ENCODE peak calls at places on chromosome 22, in seven cellular contexts. X, N, H, G, A, F and D are unnamed samples.

GRCh38 chr22:25318081-25318823 is 98.8 kb downstream of the CRYBB2 start:
- DNase-seq in X (no peak), N (no peak), H (no peak), G (no peak), A (no peak), F (no peak), D (no peak)

GRCh38 chr22:26906464-26906863 is 249.1 kb downstream of the MIAT start:
- DNase-seq in X (no peak), N (no peak), H (no peak), G (no peak), A (no peak), F (no peak), D (no peak)

GRCh38 chr22:40040927-40041326 is 46.2 kb downstream of the FAM83F start:
- DNase-seq in X (peak), N (no peak), H (no peak), G (no peak), A (no peak), F (no peak), D (no peak)

GRCh38 chr22:17862646-17863181 is 88.4 kb upstream of the BID start:
- DNase-seq in X (no peak), N (no peak), H (no peak), G (no peak), A (no peak), F (no peak), D (no peak)

GRCh38 chr22:17235149-17235655 is 16.0 kb upstream of the ADA2 start:
- DNase-seq in X (no peak), N (no peak), H (no peak), G (no peak), A (no peak), F (no peak), D (no peak)

GRCh38 chr22:42560381-42560780 is 6.6 kb downstream of the SERHL2 start:
- DNase-seq in X (no peak), N (no peak), H (no peak), G (no peak), A (no peak), F (no peak), D (no peak)

GRCh38 chr22:36253523-36254490 is 874 bp downstream of the APOL1 start:
- DNase-seq in X (no peak), N (no peak), H (no peak), G (peak), A (peak), F (no peak), D (no peak)

GRCh38 chr22:39808087-39808486 is 85.5 kb downstream of the ENTHD1 start:
- DNase-seq in X (no peak), N (no peak), H (peak), G (no peak), A (peak), F (no peak), D (no peak)

GRCh38 chr22:45131749-45132148 is 32.0 kb upstream of the NUP50 start:
- DNase-seq in X (no peak), N (no peak), H (no peak), G (no peak), A (no peak), F (no peak), D (no peak)

GRCh38 chr22:37051629-37052385 is at the start of gene KCTD17:
- DNase-seq in X (no peak), N (no peak), H (peak), G (peak), A (peak), F (peak), D (peak)

GRCh38 chr22:41197046-41197807 is 7.9 kb upstream of the L3MBTL2 start:
- DNase-seq in X (no peak), N (no peak), H (peak), G (peak), A (peak), F (peak), D (peak)

GRCh38 chr22:18987765-18988164 is 51.7 kb upstream of the PRODH start:
- DNase-seq in X (no peak), N (no peak), H (no peak), G (no peak), A (peak), F (no peak), D (no peak)

GRCh38 chr22:32991353-32992115 is 66.6 kb downstream of the SYN3 start:
- DNase-seq in X (no peak), N (no peak), H (no peak), G (no peak), A (no peak), F (no peak), D (no peak)

GRCh38 chr22:42520663-42521546 is 1.3 kb upstream of the RRP7A start:
- DNase-seq in X (no peak), N (no peak), H (no peak), G (no peak), A (no peak), F (no peak), D (no peak)

GRCh38 chr22:19094393-19094997 is 27.7 kb downstream of the DGCR2 start:
- DNase-seq in X (no peak), N (no peak), H (no peak), G (no peak), A (no peak), F (no peak), D (no peak)

GRCh38 chr22:21714784-21715183 is 20.8 kb downstream of the YPEL1 start:
- DNase-seq in X (no peak), N (no peak), H (no peak), G (no peak), A (no peak), F (no peak), D (no peak)

GRCh38 chr22:44669725-44670027 is 32.3 kb upstream of the PRR5 start:
- DNase-seq in X (no peak), N (no peak), H (no peak), G (no peak), A (peak), F (no peak), D (no peak)

GRCh38 chr22:39462443-39463147 is 5.8 kb downstream of the MGAT3 start:
- DNase-seq in X (no peak), N (no peak), H (no peak), G (no peak), A (no peak), F (no peak), D (no peak)